ENCODE peak calls at places on chromosomes 5 and 9, in five cellular contexts. R is GM12878, J is HepG2, A is H1, X is K562. V is an unnamed sample.

GRCh38 chr5:134145061-134145757 is 30.7 kb downstream of the TCF7 start:
- DNase-seq in A (no peak), X (no peak), J (no peak), R (no peak), V (no peak)

GRCh38 chr5:149114403-149115312 is 26.6 kb upstream of the ABLIM3 start:
- DNase-seq in X (peak; percentile 32), A (peak; percentile 60), R (no peak), J (peak; percentile 66), V (no peak)

GRCh38 chr5:94433393-94434149 is 184.8 kb downstream of the KIAA0825 start:
- DNase-seq in J (peak; percentile 4), A (no peak), X (no peak), R (no peak), V (no peak)

GRCh38 chr9:93576296-93577044 is at the start of gene PHF2:
- DNase-seq in R (no peak), J (no peak), A (no peak), X (peak; percentile 76), V (peak; percentile 59)

GRCh38 chr9:34988218-34989055 is 1.1 kb upstream of the DNAJB5 start:
- DNase-seq in X (no peak), R (no peak), A (no peak), J (no peak), V (no peak)

GRCh38 chr9:90914868-90915483 is 113.4 kb downstream of the SYK start:
- DNase-seq in X (peak; percentile 76), A (peak; percentile 79), R (peak; percentile 33), J (peak; percentile 63), V (peak; percentile 83)

GRCh38 chr5:113935453-113935852 is 422.0 kb downstream of the YTHDC2 start:
- DNase-seq in J (peak; percentile 23), A (no peak), R (no peak), X (no peak), V (no peak)

GRCh38 chr5:55104966-55105701 is 2.7 kb downstream of the GZMA start:
- DNase-seq in A (no peak), X (no peak), R (no peak), J (no peak), V (no peak)

GRCh38 chr5:57735754-57736153 is 253.1 kb upstream of the ACTBL2 start:
- DNase-seq in X (no peak), J (peak; percentile 14), R (no peak), A (no peak), V (no peak)

GRCh38 chr5:120621339-120621738 is 157.2 kb downstream of the PRR16 start:
- DNase-seq in R (no peak), J (no peak), A (no peak), X (no peak), V (no peak)

GRCh38 chr9:2655411-2655901 is 33.9 kb downstream of the VLDLR start:
- DNase-seq in R (no peak), A (no peak), J (no peak), X (no peak), V (no peak)

GRCh38 chr5:91928751-91929521 is 545.8 kb upstream of the ARRDC3 start:
- DNase-seq in X (peak; percentile 3), R (no peak), A (no peak), J (no peak), V (no peak)

GRCh38 chr5:23084815-23085214 is 231.7 kb upstream of the CDH12 start:
- DNase-seq in R (no peak), X (no peak), J (no peak), A (no peak), V (no peak)

GRCh38 chr5:93303291-93303691 is 277.7 kb downstream of the NR2F1-AS1 start:
- DNase-seq in A (no peak), X (no peak), J (no peak), R (no peak), V (no peak)

DNA sequence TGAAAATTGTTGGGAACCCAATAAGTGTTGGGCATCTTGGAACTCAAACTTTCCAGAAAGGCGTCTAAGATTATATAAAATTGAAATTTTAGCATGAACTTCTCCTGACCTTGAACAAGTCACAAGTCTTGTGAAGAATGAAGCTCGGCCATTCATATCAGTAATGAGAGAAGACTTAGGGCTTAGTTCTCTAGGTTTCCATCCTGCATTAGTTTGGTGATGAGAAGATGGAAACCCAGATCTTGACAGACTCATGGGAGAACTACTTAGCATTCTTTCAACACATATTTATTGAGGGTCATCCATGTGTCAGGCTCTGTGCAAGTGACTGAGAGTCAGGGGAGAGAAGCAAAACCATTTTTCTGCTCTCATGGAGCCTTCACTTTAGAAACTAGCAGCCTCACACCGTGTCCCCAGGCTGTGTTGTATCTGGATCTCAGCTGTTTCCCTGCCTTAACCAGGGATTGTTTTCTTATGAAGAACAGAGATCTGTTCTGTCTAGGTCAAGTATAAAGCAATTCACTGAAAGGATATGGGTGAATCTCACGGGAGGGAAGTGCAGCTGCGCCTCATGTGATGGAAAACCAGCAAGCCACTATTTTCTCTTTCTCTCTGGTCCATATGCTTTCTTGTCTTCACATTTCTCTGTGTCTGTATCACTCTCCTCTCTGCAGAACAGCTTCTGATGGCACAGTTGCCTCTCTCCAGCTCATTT is 3.4 kb downstream of the GARNL3 start:
- DNase-seq in A (no peak), J (no peak), R (peak; percentile 32), X (no peak), V (no peak)
- TF ChIP-seq TAF1 in A (no peak), J (no peak), R (no peak), X (no peak), V (no peak)

GRCh38 chr9:118836891-118837290 is 532.3 kb downstream of the BRINP1 start:
- DNase-seq in A (no peak), J (no peak), X (no peak), R (no peak), V (no peak)
- TF ChIP-seq TAF1 in A (no peak), J (no peak), X (no peak), R (no peak), V (no peak)

GRCh38 chr9:89748020-89748670 is 143.3 kb downstream of the GADD45G start:
- DNase-seq in A (no peak), R (no peak), J (no peak), X (no peak), V (no peak)

GRCh38 chr9:89748831-89749499 is 144.2 kb downstream of the GADD45G start:
- DNase-seq in R (no peak), X (no peak), A (no peak), J (no peak), V (no peak)

GRCh38 chr9:89745601-89746376 is 141.0 kb downstream of the GADD45G start:
- DNase-seq in X (no peak), A (no peak), R (no peak), J (no peak), V (no peak)

GRCh38 chr9:89746385-89747116 is 141.7 kb downstream of the GADD45G start:
- DNase-seq in A (no peak), J (no peak), R (no peak), X (no peak), V (no peak)

DNA sequence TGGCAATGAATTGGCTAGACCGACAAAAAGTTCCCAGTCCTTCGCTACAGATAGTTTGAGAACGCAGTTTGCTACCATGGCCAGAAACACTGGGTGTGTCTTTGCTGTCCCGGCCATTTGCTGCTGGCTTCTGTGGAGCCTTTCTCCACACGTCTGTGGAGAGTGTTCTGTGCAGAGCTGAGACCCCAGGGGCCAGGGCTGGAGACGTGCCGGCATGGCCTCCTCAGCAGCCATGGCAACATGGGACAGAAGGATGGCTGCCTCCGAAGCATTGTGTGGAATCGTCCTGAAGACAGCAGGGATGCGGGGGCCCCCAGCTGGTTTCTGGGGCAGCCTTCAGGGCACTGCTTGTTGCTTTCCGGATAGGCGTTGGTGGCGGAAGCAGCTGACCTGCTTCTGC is 142.8 kb downstream of the GADD45G start:
- DNase-seq in R (no peak), J (no peak), A (no peak), X (no peak), V (no peak)
- TF ChIP-seq TAF1 in R (no peak), J (no peak), A (no peak), X (no peak), V (no peak)

GRCh38 chr5:158522001-158522400 is 577.7 kb downstream of the EBF1 start:
- DNase-seq in R (no peak), A (no peak), J (no peak), X (no peak), V (no peak)
- TF ChIP-seq TAF1 in R (no peak), A (no peak), J (no peak), X (no peak), V (no peak)

DNA sequence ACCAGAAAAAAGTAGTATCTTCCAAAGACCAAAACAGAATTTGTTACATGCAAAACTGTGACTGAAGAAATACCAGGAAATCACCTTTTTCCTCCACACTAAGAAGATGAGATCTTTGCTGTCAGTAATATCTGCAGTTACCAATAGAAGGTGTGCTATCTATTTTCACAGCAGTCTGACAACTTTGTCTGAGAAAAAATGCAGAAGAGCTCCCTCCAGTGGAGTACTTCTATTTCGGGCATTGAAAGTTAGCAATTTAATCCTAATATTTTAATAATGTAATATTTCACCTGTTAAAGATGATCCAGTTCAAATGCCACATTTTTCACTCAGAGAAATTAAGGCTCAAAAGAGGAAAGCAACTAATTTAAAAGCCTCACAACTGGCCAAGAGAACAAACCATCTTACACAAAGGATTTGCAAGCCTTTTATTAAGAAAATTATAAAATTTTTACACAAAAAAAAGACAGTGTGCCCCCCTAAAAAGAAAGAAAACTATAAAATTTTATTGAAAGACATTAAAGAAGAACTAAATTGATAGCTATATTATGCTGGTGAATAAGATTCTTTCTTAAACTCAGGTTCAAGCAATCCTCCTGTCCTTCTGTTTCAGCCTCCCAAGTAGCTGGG is 50.6 kb downstream of the DEPDC1B start:
- DNase-seq in J (peak; percentile 59), X (no peak), R (peak; percentile 15), A (no peak), V (no peak)
- TF ChIP-seq TAF1 in J (no peak), X (no peak), R (no peak), A (no peak), V (no peak)

DNA sequence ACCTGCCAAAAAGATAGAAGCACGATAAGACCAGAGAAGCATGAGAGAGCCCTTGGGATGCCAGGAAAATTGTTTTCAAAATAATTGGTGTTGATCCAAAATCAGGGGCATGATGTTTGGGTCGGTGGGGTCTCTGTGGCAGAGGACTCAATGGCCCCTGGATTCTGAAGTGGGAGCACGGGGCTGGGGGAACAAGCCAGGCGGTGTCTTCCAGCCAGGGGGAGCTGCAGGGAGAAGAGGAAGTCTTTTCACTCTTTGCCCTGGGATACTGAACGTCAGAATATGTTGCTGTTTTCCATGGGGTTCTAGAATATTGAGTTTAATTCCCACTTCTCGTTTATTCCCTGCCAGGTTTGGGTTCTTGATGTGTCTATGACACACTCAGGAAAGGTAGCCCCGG is 20.4 kb downstream of the TSPAN17 start:
- DNase-seq in A (no peak), X (no peak), J (no peak), R (no peak), V (no peak)
- TF ChIP-seq TAF1 in A (no peak), X (no peak), J (no peak), R (no peak), V (no peak)

GRCh38 chr5:1517838-1518237 is 5.9 kb downstream of the LPCAT1 start:
- DNase-seq in J (no peak), R (no peak), A (peak; percentile 41), X (no peak), V (no peak)
- TF ChIP-seq TAF1 in J (no peak), R (no peak), A (no peak), X (no peak), V (no peak)

GRCh38 chr9:17063535-17064135 is 71.2 kb upstream of the CNTLN start:
- DNase-seq in A (no peak), R (no peak), X (no peak), J (peak; percentile 45), V (peak; percentile 10)
- TF ChIP-seq TAF1 in A (no peak), R (no peak), X (no peak), J (no peak), V (no peak)